ENCODE peak calls at places on chromosomes 7 and 10, in six cellular contexts. P is kidney tubule cell; C is ELF-1; O is progenitor cell of endocrine pancreas; F is stimulated activated CD8-positive, alpha-beta memory T cell treated with anti-CD3 and anti-CD28 coated beads, Interleukin-12 subunit alpha, Interleukin-12 subunit beta, amount 100 ng/mL, for 1 hour; S is non-pigmented ciliary epithelial cell. I is an unnamed sample.

GRCh38 chr7:117132385-117133120 is 179.3 kb downstream of the ST7 start:
- DNase-seq in O (no peak), S (peak), F (no peak), P (peak), C (no peak), I (peak)

GRCh38 chr7:50720295-50720694 is 62.4 kb downstream of the GRB10 start:
- DNase-seq in P (no peak), F (no peak), S (no peak), O (no peak), C (no peak), I (no peak)

GRCh38 chr10:131049051-131049450 is 262.5 kb downstream of the TCERG1L start:
- DNase-seq in C (peak), S (no peak), O (no peak), P (no peak), F (no peak), I (no peak)

GRCh38 chr7:32524631-32525030 is 29.3 kb downstream of the AVL9 start:
- DNase-seq in S (no peak), C (no peak), O (no peak), F (no peak), P (no peak), I (no peak)

GRCh38 chr10:80488539-80489066 is 34.5 kb downstream of the TSPAN14 start:
- DNase-seq in S (no peak), C (no peak), P (peak), F (no peak), O (no peak), I (no peak)

GRCh38 chr7:47444376-47445098 is 137.4 kb downstream of the TNS3 start:
- DNase-seq in F (no peak), O (no peak), P (no peak), S (no peak), C (no peak), I (peak)

GRCh38 chr7:157058026-157058425 is 47.6 kb upstream of the MNX1 start:
- DNase-seq in P (no peak), O (no peak), S (no peak), F (no peak), C (no peak), I (no peak)

GRCh38 chr7:25260862-25261454 is 32.7 kb upstream of the NPVF start:
- DNase-seq in O (no peak), F (no peak), P (peak), C (no peak), S (no peak), I (peak)

GRCh38 chr10:6101181-6101580 is 12.3 kb downstream of the RBM17 start:
- DNase-seq in S (no peak), O (no peak), F (no peak), C (peak), P (no peak), I (no peak)

GRCh38 chr10:43865275-43866135 is 216.8 kb upstream of the ZNF32 start:
- DNase-seq in C (no peak), F (no peak), P (no peak), O (no peak), S (no peak), I (no peak)

GRCh38 chr7:114086906-114087651 is 168.3 kb upstream of the PPP1R3A start:
- DNase-seq in C (peak), F (no peak), O (no peak), S (no peak), P (peak), I (peak)

GRCh38 chr10:42989481-42989921 is 87.4 kb upstream of the RET start:
- DNase-seq in F (no peak), P (no peak), O (no peak), C (no peak), S (no peak), I (no peak)

GRCh38 chr7:130673066-130673465 is 4.5 kb upstream of the COPG2 start:
- DNase-seq in C (no peak), P (peak), F (no peak), S (no peak), O (no peak), I (peak)

GRCh38 chr7:139393621-139394215 is 34.0 kb downstream of the LUC7L2 start:
- DNase-seq in C (no peak), S (no peak), P (no peak), F (no peak), O (no peak), I (peak)

GRCh38 chr10:100508691-100509150 is 10.9 kb downstream of the SEC31B start:
- DNase-seq in O (no peak), C (peak), S (no peak), F (no peak), P (peak), I (peak)

GRCh38 chr10:122236690-122237306 is 34.3 kb upstream of the BTBD16 start:
- DNase-seq in F (no peak), S (no peak), C (no peak), O (no peak), P (no peak), I (no peak)

GRCh38 chr10:88226891-88227290 is 356.2 kb downstream of the RNLS start:
- DNase-seq in C (no peak), P (no peak), O (no peak), S (no peak), F (no peak), I (peak)

GRCh38 chr7:45269192-45269591 is 111.6 kb downstream of the RAMP3 start:
- DNase-seq in O (no peak), S (no peak), C (no peak), F (no peak), P (no peak), I (no peak)

GRCh38 chr7:157273208-157274202 is 63.3 kb upstream of the DNAJB6 start:
- DNase-seq in S (peak), F (peak), P (peak), C (peak), O (peak), I (peak)

GRCh38 chr7:115707236-115707635 is 323.3 kb downstream of the TFEC start:
- DNase-seq in C (no peak), O (no peak), F (no peak), S (no peak), P (peak), I (peak)

GRCh38 chr7:69204936-69205335 is 393.3 kb upstream of the AUTS2 start:
- DNase-seq in P (no peak), O (no peak), F (no peak), S (no peak), C (no peak), I (peak)

GRCh38 chr7:98755138-98755898 is 114.5 kb downstream of the TMEM130 start:
- DNase-seq in F (no peak), O (no peak), C (peak), P (no peak), S (no peak), I (no peak)

I was measured in fibroblast of mammary gland.